ENCODE peak calls at places on chromosome 22, in six cellular contexts. M, E, C, L, B and N are unnamed samples. For H3K4me1, the result is how much of the 10 kb centered on the place peaks cover.

GRCh38 chr22:49243965-49244364 is 583.7 kb downstream of the BRD1 start:
- DNase-seq in M (no peak), E (no peak), C (no peak), L (no peak), B (no peak), N (no peak)

GRCh38 chr22:27636716-27637503 is 164.6 kb downstream of the MN1 start:
- DNase-seq in M (no peak), E (no peak), C (no peak), L (no peak), B (no peak), N (no peak)

GRCh38 chr22:44455151-44455962 is 42.7 kb downstream of the RTL6 start:
- DNase-seq in M (no peak), E (no peak), C (no peak), L (no peak), B (no peak), N (peak)

GRCh38 chr22:41052661-41053490 is 39.5 kb upstream of the EP300 start:
- DNase-seq in M (no peak), E (peak), C (no peak), L (no peak), B (no peak), N (no peak)

GRCh38 chr22:19597399-19597735 is 73.2 kb upstream of the CLDN5 start:
- DNase-seq in M (no peak), E (no peak), C (no peak), L (no peak), B (no peak), N (no peak)

GRCh38 chr22:24580276-24580675 is 12.6 kb downstream of the LRRC75B start:
- DNase-seq in M (no peak), E (peak), C (no peak), L (no peak), B (no peak), N (no peak)

GRCh38 chr22:46471901-46472721 is 65.3 kb downstream of the CELSR1 start:
- DNase-seq in M (no peak), E (no peak), C (no peak), L (no peak), B (no peak), N (no peak)

GRCh38 chr22:21009638-21010425 is 5.1 kb upstream of the P2RX6 start:
- DNase-seq in M (no peak), E (peak), C (no peak), L (no peak), B (no peak), N (no peak)

GRCh38 chr22:19691721-19692341 is 22.5 kb upstream of the SEPTIN5 start:
- DNase-seq in M (no peak), E (peak), C (no peak), L (no peak), B (no peak), N (peak)

GRCh38 chr22:18954333-18954732 is 18.2 kb upstream of the PRODH start:
- DNase-seq in M (peak), E (peak), C (peak), L (peak), B (peak), N (peak)

GRCh38 chr22:31730344-31730711 is 19.6 kb downstream of the PRR14L start:
- DNase-seq in M (no peak), E (no peak), C (no peak), L (no peak), B (no peak), N (no peak)
- H3K4me1 ChIP-seq in M (under half), E (under half), C (under half), L (under half), B (under half), N (under half)

DNA sequence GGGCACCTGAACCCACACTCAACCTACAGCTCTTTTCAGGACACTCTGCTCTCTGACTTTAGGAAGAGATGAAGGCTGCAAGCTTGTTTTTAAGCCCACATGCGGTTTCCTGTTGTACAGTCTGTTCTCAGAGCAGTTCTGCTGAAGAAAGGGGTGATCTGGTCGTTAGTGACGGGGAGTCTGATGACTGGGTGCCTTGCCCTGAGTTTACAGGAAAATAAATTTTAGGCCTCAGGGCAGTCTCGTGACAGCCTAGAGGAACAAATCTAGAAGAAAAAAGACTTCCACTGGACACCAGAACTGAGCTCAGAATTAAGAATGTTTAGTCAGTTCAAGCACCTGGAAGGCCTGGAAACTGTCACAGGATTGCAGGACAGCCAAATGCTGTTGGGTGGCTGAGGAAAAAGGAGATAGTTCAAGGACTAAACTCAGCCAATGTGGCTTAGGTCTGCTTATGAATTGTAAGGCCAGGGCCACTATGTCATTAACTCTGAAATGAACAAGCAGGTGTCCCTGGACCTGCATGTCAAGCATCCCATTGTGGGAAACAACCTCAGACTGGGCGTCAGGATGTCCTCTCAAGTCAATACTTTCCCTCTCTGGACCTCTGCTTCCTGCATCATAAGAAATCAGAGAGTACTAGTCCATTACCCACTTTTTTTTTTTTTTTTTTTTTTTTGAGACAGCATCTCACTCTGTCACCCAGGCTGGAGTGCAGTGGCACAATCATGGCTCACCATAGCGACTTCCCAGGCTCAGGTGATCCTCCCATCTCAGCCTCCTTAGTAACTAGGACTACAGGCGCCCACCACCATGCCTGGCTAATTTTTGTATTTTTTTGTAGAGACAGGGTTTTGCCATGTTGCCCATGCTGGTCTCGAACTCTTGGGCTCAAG is 5.7 kb downstream of the PIK3IP1 start:
- DNase-seq in M (no peak), E (no peak), C (no peak), L (no peak), B (no peak), N (no peak)
- TF ChIP-seq POLR2A in M (no peak), E (no peak), C (peak), L (no peak), B (no peak), N (peak)

GRCh38 chr22:42500164-42500835 is 19.3 kb downstream of the RRP7A start:
- DNase-seq in M (peak), E (peak), C (peak), L (peak), B (peak), N (peak)

DNA sequence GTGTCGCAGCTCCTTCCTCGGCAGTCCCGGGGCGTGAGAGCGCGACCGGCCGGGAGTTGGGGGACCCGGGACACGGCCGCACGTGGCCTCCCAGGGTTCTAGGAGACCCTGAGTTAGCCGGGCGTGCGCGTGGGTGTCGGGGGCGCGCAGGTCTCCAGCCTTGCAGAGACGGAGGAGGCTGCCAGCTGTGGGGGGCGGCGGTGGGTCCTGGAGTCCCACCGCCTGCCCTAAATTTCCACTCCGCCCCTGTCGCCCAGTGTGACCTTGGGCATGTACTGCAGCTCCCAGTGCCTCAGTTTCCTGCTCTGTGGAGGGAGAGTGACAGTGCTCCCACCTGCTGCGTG is 18.8 kb downstream of the RRP7A start:
- DNase-seq in M (no peak), E (no peak), C (no peak), L (no peak), B (peak), N (no peak)
- H3K4me3 ChIP-seq in M (peak), E (no peak), C (peak), L (peak), B (peak), N (peak)

DNA sequence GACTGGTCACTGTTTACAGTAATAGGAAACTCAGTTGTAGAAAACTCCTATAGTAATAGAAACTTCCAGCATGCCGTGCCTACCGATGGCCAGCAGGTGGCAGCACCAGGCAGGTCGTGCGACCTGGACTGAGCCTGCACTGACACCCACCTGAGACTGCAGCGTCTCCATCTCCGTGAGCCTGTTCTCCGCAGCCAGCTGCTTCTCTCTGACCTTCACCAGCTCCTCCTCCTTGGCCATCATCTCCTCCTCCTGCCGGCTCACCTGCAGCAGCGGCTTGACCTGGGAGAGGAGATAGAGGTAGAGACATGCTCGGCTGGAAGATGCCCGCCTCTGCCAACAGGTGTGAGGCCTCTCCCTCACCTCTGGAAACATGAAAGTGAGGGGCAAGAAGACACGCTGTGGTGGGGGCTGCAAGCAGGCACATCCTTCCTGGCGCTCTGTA is 48.5 kb downstream of the APOL1 start:
- DNase-seq in M (peak), E (peak), C (peak), L (peak), B (peak), N (peak)
- H3K4me1 ChIP-seq in M (under half), E (under half), C (under half), L (under half), B (under half), N (under half)